ENCODE peak calls at places on chromosomes 3 and 15, in ten cellular contexts. T is ascending aorta; P is activated CD8-positive, alpha-beta memory T cell treated with anti-CD3 and anti-CD28 coated beads for 24 hours; H is psoas muscle; G is left lobe of liver; C is stimulated activated CD8-positive, alpha-beta memory T cell treated with anti-CD3 and anti-CD28 coated beads, Interleukin-12 subunit alpha, Interleukin-12 subunit beta, amount 100 ng/mL, for 4 hours; F is A549; A is CD14-positive monocyte; W is hippocampal formation; M is pons. O is an unnamed sample.

GRCh38 chr15:92921215-92922131 is 21.3 kb downstream of the CHD2 start:
- DNase-seq in T (no peak), P (no peak), H (no peak), G (no peak), C (no peak), F (no peak), A (no peak), W (no peak), M (no peak), O (no peak)

GRCh38 chr3:61808526-61808925 is 247.2 kb downstream of the PTPRG start:
- DNase-seq in T (peak), P (no peak), H (peak), G (peak), C (no peak), F (no peak), A (no peak), W (no peak), M (peak), O (no peak)

GRCh38 chr3:173893835-173894234 is 496.3 kb downstream of the NLGN1 start:
- DNase-seq in T (no peak), P (no peak), H (no peak), G (no peak), C (no peak), F (no peak), A (no peak), W (no peak), M (no peak), O (no peak)

GRCh38 chr3:150737874-150738679 is 24.9 kb downstream of the SIAH2 start:
- DNase-seq in T (no peak), P (no peak), H (no peak), G (no peak), C (no peak), F (no peak), A (no peak), W (no peak), M (no peak), O (no peak)

GRCh38 chr3:122727766-122728165 is 47.1 kb downstream of the PARP14 start:
- DNase-seq in T (no peak), P (no peak), H (no peak), G (no peak), C (no peak), F (no peak), A (no peak), W (no peak), M (no peak), O (no peak)

GRCh38 chr3:149820183-149820582 is 7.2 kb downstream of the RNF13 start:
- DNase-seq in T (no peak), P (no peak), H (no peak), G (no peak), C (no peak), F (no peak), A (no peak), W (no peak), M (no peak), O (no peak)

GRCh38 chr15:78850926-78851600 is 21.6 kb upstream of the MORF4L1 start:
- DNase-seq in T (no peak), P (no peak), H (no peak), G (no peak), C (no peak), F (no peak), A (no peak), W (peak), M (peak), O (no peak)

GRCh38 chr3:114454592-114455251 is 160.9 kb downstream of the TIGIT start:
- DNase-seq in T (no peak), P (peak), H (no peak), G (no peak), C (no peak), F (no peak), A (no peak), W (peak), M (peak), O (no peak)

GRCh38 chr3:149479621-149480325 is 5.3 kb downstream of the TM4SF4 start:
- DNase-seq in T (no peak), P (no peak), H (no peak), G (no peak), C (no peak), F (no peak), A (no peak), W (no peak), M (no peak), O (no peak)

GRCh38 chr3:42183991-42184621 is 81.9 kb downstream of the CCK start:
- DNase-seq in T (peak), P (no peak), H (no peak), G (no peak), C (no peak), F (no peak), A (no peak), W (no peak), M (peak), O (no peak)

GRCh38 chr3:72907851-72908620 is 20.2 kb downstream of the GXYLT2 start:
- DNase-seq in T (peak), P (no peak), H (peak), G (peak), C (no peak), F (no peak), A (no peak), W (no peak), M (peak), O (no peak)

GRCh38 chr3:179452166-179452544 is 885 bp upstream of the GNB4 start:
- DNase-seq in T (no peak), P (no peak), H (no peak), G (no peak), C (no peak), F (no peak), A (no peak), W (no peak), M (no peak), O (no peak)

GRCh38 chr15:45734244-45734643 is 99.4 kb downstream of the SQOR start:
- DNase-seq in T (no peak), P (no peak), H (no peak), G (no peak), C (no peak), F (no peak), A (no peak), W (no peak), M (no peak), O (no peak)

GRCh38 chr3:72728958-72729467 is 119.2 kb downstream of the SHQ1 start:
- DNase-seq in T (no peak), P (no peak), H (no peak), G (no peak), C (no peak), F (no peak), A (no peak), W (no peak), M (no peak), O (no peak)

GRCh38 chr15:53589526-53590057 is 169.9 kb downstream of the WDR72 start:
- DNase-seq in T (no peak), P (no peak), H (no peak), G (no peak), C (no peak), F (no peak), A (no peak), W (no peak), M (no peak), O (no peak)